ENCODE peak calls at places on chromosomes 13 and 19, in eight cellular contexts. J is stimulated activated CD4-positive, alpha-beta T cell treated with anti-CD3 and anti-CD28 coated beads, Interleukin-2, amount 100 ng/mL, for 48 hours; R is kidney tubule cell; M is activated gamma-delta T cell treated with anti-CD3 and anti-CD28 coated beads, Interleukin-2, amount 50 U/mL, for 16 hours; U is activated T-cell treated with anti-CD3 and anti-CD28 coated beads for 48 hours; W is pons; C is COR-L47; O is GF-D8. S is an unnamed sample.

GRCh38 chr13:113239357-113239756 is 29.9 kb downstream of the CUL4A start:
- DNase-seq in R (no peak), M (no peak), C (no peak), O (no peak), W (no peak), U (no peak), J (no peak), S (no peak)

GRCh38 chr13:114146629-114147028 is 14.2 kb upstream of the RASA3 start:
- DNase-seq in W (no peak), U (no peak), M (no peak), O (no peak), J (no peak), C (no peak), R (no peak), S (no peak)

GRCh38 chr19:46716013-46716671 is 772 bp downstream of the PRKD2 start:
- DNase-seq in C (no peak), R (no peak), W (no peak), J (peak), O (no peak), M (no peak), U (no peak), S (no peak)

GRCh38 chr13:23610187-23610576 is 40.0 kb downstream of the TNFRSF19 start:
- DNase-seq in U (no peak), O (no peak), J (no peak), W (no peak), M (no peak), R (no peak), C (no peak), S (no peak)

GRCh38 chr19:38588041-38588440 is 29.7 kb downstream of the MAP4K1 start:
- DNase-seq in J (no peak), R (no peak), M (no peak), U (no peak), W (no peak), O (no peak), C (no peak), S (no peak)

GRCh38 chr19:45200614-45201013 is 22.0 kb downstream of the BLOC1S3 start:
- DNase-seq in U (no peak), J (no peak), R (no peak), C (peak), O (no peak), W (peak), M (no peak), S (peak)

GRCh38 chr13:67224148-67224846 is 5.8 kb downstream of the PCDH9 start:
- DNase-seq in U (peak), M (no peak), O (no peak), J (peak), R (peak), C (peak), W (peak), S (peak)

GRCh38 chr13:40518481-40518882 is 148.0 kb downstream of the FOXO1 start:
- DNase-seq in C (no peak), R (peak), U (peak), J (peak), O (no peak), M (peak), W (no peak), S (no peak)

GRCh38 chr19:47545061-47545948 is 27.6 kb downstream of the ZNF541 start:
- DNase-seq in O (no peak), J (no peak), R (no peak), W (no peak), M (no peak), U (no peak), C (no peak), S (no peak)

GRCh38 chr19:38733493-38734175 is 10.6 kb downstream of the CAPN12 start:
- DNase-seq in R (peak), U (no peak), W (no peak), O (no peak), M (no peak), J (no peak), C (no peak), S (no peak)

GRCh38 chr13:40777166-40777956 is 6.4 kb upstream of the MRPS31 start:
- DNase-seq in U (no peak), O (peak), C (peak), M (no peak), W (peak), R (peak), J (peak), S (peak)

GRCh38 chr13:110018009-110018408 is 231.6 kb upstream of the IRS2 start:
- DNase-seq in U (no peak), W (no peak), R (peak), C (no peak), O (no peak), J (no peak), M (no peak), S (no peak)

GRCh38 chr19:49231804-49232203 is 74.2 kb downstream of the TRPM4 start:
- DNase-seq in C (no peak), R (no peak), M (no peak), U (no peak), O (no peak), W (no peak), J (no peak), S (no peak)

GRCh38 chr13:91216928-91217700 is 130.4 kb upstream of the MIR17HG start:
- DNase-seq in U (no peak), M (no peak), W (no peak), O (no peak), C (no peak), R (no peak), J (no peak), S (no peak)

GRCh38 chr13:75432045-75432444 is 49.9 kb downstream of the TBC1D4 start:
- DNase-seq in M (no peak), R (peak), C (no peak), U (no peak), O (no peak), W (no peak), J (no peak), S (no peak)

GRCh38 chr13:43316997-43317396 is 293.6 kb downstream of the DNAJC15 start:
- DNase-seq in R (peak), M (no peak), O (no peak), W (peak), J (no peak), U (no peak), C (peak), S (peak)

GRCh38 chr13:37453246-37453645 is 145.3 kb downstream of the POSTN start:
- DNase-seq in J (no peak), R (no peak), M (no peak), W (no peak), O (no peak), C (no peak), U (no peak), S (no peak)

GRCh38 chr19:13396256-13397080 is 109.8 kb downstream of the CACNA1A start:
- DNase-seq in C (no peak), J (no peak), O (no peak), U (no peak), W (peak), M (no peak), R (peak), S (peak)

GRCh38 chr13:102405499-102406079 is 3.7 kb upstream of the FGF14 start:
- DNase-seq in C (no peak), W (no peak), M (no peak), J (no peak), O (no peak), R (peak), U (no peak), S (no peak)

GRCh38 chr19:1241417-1242095 is at the start of gene ATP5F1D:
- DNase-seq in R (peak), O (peak), J (peak), M (peak), U (peak), C (peak), W (peak), S (peak)

GRCh38 chr19:44908074-44908835 is 2.7 kb downstream of the APOE start:
- DNase-seq in C (no peak), W (no peak), M (no peak), U (no peak), J (no peak), R (no peak), O (no peak), S (no peak)

GRCh38 chr19:38203197-38203596 is 20.8 kb downstream of the DPF1 start:
- DNase-seq in O (no peak), W (no peak), J (no peak), C (no peak), M (no peak), R (no peak), U (no peak), S (no peak)

GRCh38 chr13:51935326-51936171 is 73.8 kb downstream of the CCDC70 start:
- DNase-seq in M (no peak), J (no peak), R (peak), C (peak), U (no peak), W (no peak), O (no peak), S (peak)

GRCh38 chr19:45528149-45528743 is 21.0 kb downstream of the VASP start:
- DNase-seq in C (no peak), O (no peak), U (no peak), J (no peak), R (peak), M (no peak), W (no peak), S (no peak)

GRCh38 chr19:58558623-58559274 is 338 bp upstream of the UBE2M start:
- DNase-seq in J (peak), O (no peak), M (peak), R (peak), C (no peak), W (peak), U (peak), S (peak)

GRCh38 chr19:17389957-17390664 is 3.9 kb downstream of the CCDC194 start:
- DNase-seq in J (no peak), M (no peak), U (no peak), C (no peak), W (no peak), R (no peak), O (no peak), S (no peak)

GRCh38 chr19:11168568-11168967 is 13.0 kb upstream of the SPC24 start:
- DNase-seq in O (no peak), W (no peak), C (no peak), R (peak), U (no peak), M (no peak), J (no peak), S (no peak)

GRCh38 chr13:28739376-28739775 is 20.6 kb upstream of the SLC46A3 start:
- DNase-seq in M (no peak), R (no peak), O (no peak), C (no peak), U (no peak), W (no peak), J (no peak), S (no peak)

GRCh38 chr19:5436101-5436947 is 18.9 kb upstream of the ZNRF4 start:
- DNase-seq in U (peak), J (peak), O (no peak), R (peak), M (no peak), C (peak), W (peak), S (no peak)

GRCh38 chr13:27621116-27621365 is 651 bp upstream of the POLR1D start:
- DNase-seq in M (no peak), C (no peak), R (no peak), J (no peak), U (no peak), O (no peak), W (no peak), S (no peak)

GRCh38 chr13:39587939-39588338 is 15.1 kb downstream of the LHFPL6 start:
- DNase-seq in O (no peak), W (no peak), C (no peak), U (no peak), M (no peak), J (no peak), R (no peak), S (no peak)

GRCh38 chr13:73339086-73339485 is 280.3 kb downstream of the KLF5 start:
- DNase-seq in M (no peak), J (no peak), U (no peak), W (no peak), O (no peak), R (no peak), C (no peak), S (no peak)